ENCODE peak calls at places on chromosomes 7 and 10, in eight cellular contexts. One of them, this sample, is unnamed.

GRCh38 chr7:141960687-141961422 is 12.7 kb downstream of the TAS2R38 start:
- DNase-seq in NCI-H69: no peak
- DNase-seq in natural killer cell treated with Interleukin-12 subunit alpha and Interleukin-12 subunit beta and Interleukin-15 and Interleukin-18, amount 100 ng/mL, for 72 hours: no peak
- DNase-seq in OCI-LY7: peak; percentile 78
- DNase-seq in stimulated activated CD8-positive, alpha-beta memory T cell treated with anti-CD3 and anti-CD28 coated beads, Interleukin-4, amount 100 ng/mL, for 1 hour: no peak
- DNase-seq in stimulated activated CD4-positive, alpha-beta T cell treated with anti-CD3 and anti-CD28 coated beads, Interleukin-1b, Interleukin-23, amount 100 ng/mL, for 24 hours: no peak
- DNase-seq in RPMI7951: no peak
- DNase-seq in ureter: no peak
- DNase-seq in this sample: no peak

GRCh38 chr7:24926623-24927539 is 53.1 kb downstream of the OSBPL3 start:
- DNase-seq in NCI-H69: no peak
- DNase-seq in natural killer cell treated with Interleukin-12 subunit alpha and Interleukin-12 subunit beta and Interleukin-15 and Interleukin-18, amount 100 ng/mL, for 72 hours: no peak
- DNase-seq in OCI-LY7: no peak
- DNase-seq in stimulated activated CD8-positive, alpha-beta memory T cell treated with anti-CD3 and anti-CD28 coated beads, Interleukin-4, amount 100 ng/mL, for 1 hour: no peak
- DNase-seq in stimulated activated CD4-positive, alpha-beta T cell treated with anti-CD3 and anti-CD28 coated beads, Interleukin-1b, Interleukin-23, amount 100 ng/mL, for 24 hours: no peak
- DNase-seq in RPMI7951: peak; percentile 32
- DNase-seq in ureter: no peak
- DNase-seq in this sample: no peak

GRCh38 chr7:100837099-100837836 is 9.9 kb upstream of the EPHB4 start:
- DNase-seq in NCI-H69: peak; percentile 98
- DNase-seq in natural killer cell treated with Interleukin-12 subunit alpha and Interleukin-12 subunit beta and Interleukin-15 and Interleukin-18, amount 100 ng/mL, for 72 hours: peak; percentile 81
- DNase-seq in OCI-LY7: no peak
- DNase-seq in stimulated activated CD8-positive, alpha-beta memory T cell treated with anti-CD3 and anti-CD28 coated beads, Interleukin-4, amount 100 ng/mL, for 1 hour: peak; percentile 47
- DNase-seq in stimulated activated CD4-positive, alpha-beta T cell treated with anti-CD3 and anti-CD28 coated beads, Interleukin-1b, Interleukin-23, amount 100 ng/mL, for 24 hours: peak; percentile 71
- DNase-seq in RPMI7951: peak; percentile 92
- DNase-seq in ureter: peak; percentile 92
- DNase-seq in this sample: peak; percentile 95

GRCh38 chr7:76003351-76003750 is 9.0 kb upstream of the TMEM120A start:
- DNase-seq in NCI-H69: no peak
- DNase-seq in natural killer cell treated with Interleukin-12 subunit alpha and Interleukin-12 subunit beta and Interleukin-15 and Interleukin-18, amount 100 ng/mL, for 72 hours: no peak
- DNase-seq in OCI-LY7: no peak
- DNase-seq in stimulated activated CD8-positive, alpha-beta memory T cell treated with anti-CD3 and anti-CD28 coated beads, Interleukin-4, amount 100 ng/mL, for 1 hour: no peak
- DNase-seq in stimulated activated CD4-positive, alpha-beta T cell treated with anti-CD3 and anti-CD28 coated beads, Interleukin-1b, Interleukin-23, amount 100 ng/mL, for 24 hours: no peak
- DNase-seq in RPMI7951: no peak
- DNase-seq in ureter: no peak
- DNase-seq in this sample: no peak

GRCh38 chr7:108308276-108308675 is 148.0 kb downstream of the NRCAM start:
- DNase-seq in NCI-H69: no peak
- DNase-seq in natural killer cell treated with Interleukin-12 subunit alpha and Interleukin-12 subunit beta and Interleukin-15 and Interleukin-18, amount 100 ng/mL, for 72 hours: no peak
- DNase-seq in OCI-LY7: no peak
- DNase-seq in stimulated activated CD8-positive, alpha-beta memory T cell treated with anti-CD3 and anti-CD28 coated beads, Interleukin-4, amount 100 ng/mL, for 1 hour: no peak
- DNase-seq in stimulated activated CD4-positive, alpha-beta T cell treated with anti-CD3 and anti-CD28 coated beads, Interleukin-1b, Interleukin-23, amount 100 ng/mL, for 24 hours: no peak
- DNase-seq in RPMI7951: no peak
- DNase-seq in ureter: no peak
- DNase-seq in this sample: no peak

GRCh38 chr7:112509390-112509789 is 28.6 kb downstream of the LSMEM1 start:
- DNase-seq in NCI-H69: no peak
- DNase-seq in natural killer cell treated with Interleukin-12 subunit alpha and Interleukin-12 subunit beta and Interleukin-15 and Interleukin-18, amount 100 ng/mL, for 72 hours: no peak
- DNase-seq in OCI-LY7: no peak
- DNase-seq in stimulated activated CD8-positive, alpha-beta memory T cell treated with anti-CD3 and anti-CD28 coated beads, Interleukin-4, amount 100 ng/mL, for 1 hour: no peak
- DNase-seq in stimulated activated CD4-positive, alpha-beta T cell treated with anti-CD3 and anti-CD28 coated beads, Interleukin-1b, Interleukin-23, amount 100 ng/mL, for 24 hours: no peak
- DNase-seq in RPMI7951: no peak
- DNase-seq in ureter: no peak
- DNase-seq in this sample: no peak

GRCh38 chr10:72087392-72087968 is 871 bp downstream of the SPOCK2 start:
- DNase-seq in NCI-H69: peak; percentile 39
- DNase-seq in natural killer cell treated with Interleukin-12 subunit alpha and Interleukin-12 subunit beta and Interleukin-15 and Interleukin-18, amount 100 ng/mL, for 72 hours: no peak
- DNase-seq in OCI-LY7: peak; percentile 34
- DNase-seq in stimulated activated CD8-positive, alpha-beta memory T cell treated with anti-CD3 and anti-CD28 coated beads, Interleukin-4, amount 100 ng/mL, for 1 hour: no peak
- DNase-seq in stimulated activated CD4-positive, alpha-beta T cell treated with anti-CD3 and anti-CD28 coated beads, Interleukin-1b, Interleukin-23, amount 100 ng/mL, for 24 hours: no peak
- DNase-seq in RPMI7951: no peak
- DNase-seq in ureter: no peak
- DNase-seq in this sample: no peak

GRCh38 chr7:41967156-41967555 is 264.3 kb upstream of the INHBA start:
- DNase-seq in NCI-H69: no peak
- DNase-seq in natural killer cell treated with Interleukin-12 subunit alpha and Interleukin-12 subunit beta and Interleukin-15 and Interleukin-18, amount 100 ng/mL, for 72 hours: no peak
- DNase-seq in OCI-LY7: no peak
- DNase-seq in stimulated activated CD8-positive, alpha-beta memory T cell treated with anti-CD3 and anti-CD28 coated beads, Interleukin-4, amount 100 ng/mL, for 1 hour: no peak
- DNase-seq in stimulated activated CD4-positive, alpha-beta T cell treated with anti-CD3 and anti-CD28 coated beads, Interleukin-1b, Interleukin-23, amount 100 ng/mL, for 24 hours: no peak
- DNase-seq in RPMI7951: peak; percentile 58
- DNase-seq in ureter: no peak
- DNase-seq in this sample: no peak

GRCh38 chr7:2018786-2019692 is 213.7 kb downstream of the MAD1L1 start:
- DNase-seq in NCI-H69: no peak
- DNase-seq in natural killer cell treated with Interleukin-12 subunit alpha and Interleukin-12 subunit beta and Interleukin-15 and Interleukin-18, amount 100 ng/mL, for 72 hours: peak; percentile 54
- DNase-seq in OCI-LY7: no peak
- DNase-seq in stimulated activated CD8-positive, alpha-beta memory T cell treated with anti-CD3 and anti-CD28 coated beads, Interleukin-4, amount 100 ng/mL, for 1 hour: no peak
- DNase-seq in stimulated activated CD4-positive, alpha-beta T cell treated with anti-CD3 and anti-CD28 coated beads, Interleukin-1b, Interleukin-23, amount 100 ng/mL, for 24 hours: no peak
- DNase-seq in RPMI7951: peak; percentile 63
- DNase-seq in ureter: no peak
- DNase-seq in this sample: peak; percentile 71

GRCh38 chr7:145147865-145148264 is 312.0 kb upstream of the TPK1 start:
- DNase-seq in NCI-H69: no peak
- DNase-seq in natural killer cell treated with Interleukin-12 subunit alpha and Interleukin-12 subunit beta and Interleukin-15 and Interleukin-18, amount 100 ng/mL, for 72 hours: no peak
- DNase-seq in OCI-LY7: no peak
- DNase-seq in stimulated activated CD8-positive, alpha-beta memory T cell treated with anti-CD3 and anti-CD28 coated beads, Interleukin-4, amount 100 ng/mL, for 1 hour: no peak
- DNase-seq in stimulated activated CD4-positive, alpha-beta T cell treated with anti-CD3 and anti-CD28 coated beads, Interleukin-1b, Interleukin-23, amount 100 ng/mL, for 24 hours: no peak
- DNase-seq in RPMI7951: no peak
- DNase-seq in ureter: no peak
- DNase-seq in this sample: no peak

GRCh38 chr10:125868372-125868975 is 12.6 kb downstream of the DHX32 start:
- DNase-seq in NCI-H69: peak; percentile 35
- DNase-seq in natural killer cell treated with Interleukin-12 subunit alpha and Interleukin-12 subunit beta and Interleukin-15 and Interleukin-18, amount 100 ng/mL, for 72 hours: no peak
- DNase-seq in OCI-LY7: peak; percentile 41
- DNase-seq in stimulated activated CD8-positive, alpha-beta memory T cell treated with anti-CD3 and anti-CD28 coated beads, Interleukin-4, amount 100 ng/mL, for 1 hour: no peak
- DNase-seq in stimulated activated CD4-positive, alpha-beta T cell treated with anti-CD3 and anti-CD28 coated beads, Interleukin-1b, Interleukin-23, amount 100 ng/mL, for 24 hours: no peak
- DNase-seq in RPMI7951: peak; percentile 42
- DNase-seq in ureter: no peak
- DNase-seq in this sample: no peak

GRCh38 chr10:12707461-12708185 is 293.9 kb downstream of the CCDC3 start:
- DNase-seq in NCI-H69: peak; percentile 59
- DNase-seq in natural killer cell treated with Interleukin-12 subunit alpha and Interleukin-12 subunit beta and Interleukin-15 and Interleukin-18, amount 100 ng/mL, for 72 hours: no peak
- DNase-seq in OCI-LY7: peak; percentile 22
- DNase-seq in stimulated activated CD8-positive, alpha-beta memory T cell treated with anti-CD3 and anti-CD28 coated beads, Interleukin-4, amount 100 ng/mL, for 1 hour: no peak
- DNase-seq in stimulated activated CD4-positive, alpha-beta T cell treated with anti-CD3 and anti-CD28 coated beads, Interleukin-1b, Interleukin-23, amount 100 ng/mL, for 24 hours: no peak
- DNase-seq in RPMI7951: peak; percentile 65
- DNase-seq in ureter: no peak
- DNase-seq in this sample: no peak

GRCh38 chr10:124939290-124939689 is 2.6 kb upstream of the ZRANB1 start:
- DNase-seq in NCI-H69: peak; percentile 63
- DNase-seq in natural killer cell treated with Interleukin-12 subunit alpha and Interleukin-12 subunit beta and Interleukin-15 and Interleukin-18, amount 100 ng/mL, for 72 hours: no peak
- DNase-seq in OCI-LY7: no peak
- DNase-seq in stimulated activated CD8-positive, alpha-beta memory T cell treated with anti-CD3 and anti-CD28 coated beads, Interleukin-4, amount 100 ng/mL, for 1 hour: no peak
- DNase-seq in stimulated activated CD4-positive, alpha-beta T cell treated with anti-CD3 and anti-CD28 coated beads, Interleukin-1b, Interleukin-23, amount 100 ng/mL, for 24 hours: no peak
- DNase-seq in RPMI7951: no peak
- DNase-seq in ureter: no peak
- DNase-seq in this sample: no peak

GRCh38 chr10:62038609-62039190 is 137.2 kb downstream of the ARID5B start:
- DNase-seq in NCI-H69: peak; percentile 83
- DNase-seq in natural killer cell treated with Interleukin-12 subunit alpha and Interleukin-12 subunit beta and Interleukin-15 and Interleukin-18, amount 100 ng/mL, for 72 hours: peak; percentile 89
- DNase-seq in OCI-LY7: peak; percentile 85
- DNase-seq in stimulated activated CD8-positive, alpha-beta memory T cell treated with anti-CD3 and anti-CD28 coated beads, Interleukin-4, amount 100 ng/mL, for 1 hour: peak; percentile 45
- DNase-seq in stimulated activated CD4-positive, alpha-beta T cell treated with anti-CD3 and anti-CD28 coated beads, Interleukin-1b, Interleukin-23, amount 100 ng/mL, for 24 hours: peak; percentile 48
- DNase-seq in RPMI7951: peak; percentile 66
- DNase-seq in ureter: peak; percentile 80
- DNase-seq in this sample: peak; percentile 80

GRCh38 chr10:124152139-124152780 is 58.9 kb upstream of the CHST15 start:
- DNase-seq in NCI-H69: peak; percentile 72
- DNase-seq in natural killer cell treated with Interleukin-12 subunit alpha and Interleukin-12 subunit beta and Interleukin-15 and Interleukin-18, amount 100 ng/mL, for 72 hours: no peak
- DNase-seq in OCI-LY7: no peak
- DNase-seq in stimulated activated CD8-positive, alpha-beta memory T cell treated with anti-CD3 and anti-CD28 coated beads, Interleukin-4, amount 100 ng/mL, for 1 hour: no peak
- DNase-seq in stimulated activated CD4-positive, alpha-beta T cell treated with anti-CD3 and anti-CD28 coated beads, Interleukin-1b, Interleukin-23, amount 100 ng/mL, for 24 hours: no peak
- DNase-seq in RPMI7951: peak; percentile 91
- DNase-seq in ureter: peak; percentile 68
- DNase-seq in this sample: no peak

GRCh38 chr7:100942038-100942774 is 7.1 kb upstream of the MUC3A start:
- DNase-seq in NCI-H69: peak; percentile 77
- DNase-seq in natural killer cell treated with Interleukin-12 subunit alpha and Interleukin-12 subunit beta and Interleukin-15 and Interleukin-18, amount 100 ng/mL, for 72 hours: no peak
- DNase-seq in OCI-LY7: no peak
- DNase-seq in stimulated activated CD8-positive, alpha-beta memory T cell treated with anti-CD3 and anti-CD28 coated beads, Interleukin-4, amount 100 ng/mL, for 1 hour: no peak
- DNase-seq in stimulated activated CD4-positive, alpha-beta T cell treated with anti-CD3 and anti-CD28 coated beads, Interleukin-1b, Interleukin-23, amount 100 ng/mL, for 24 hours: no peak
- DNase-seq in RPMI7951: no peak
- DNase-seq in ureter: no peak
- DNase-seq in this sample: no peak

GRCh38 chr10:18793951-18794350 is 134.7 kb downstream of the ARL5B start:
- DNase-seq in NCI-H69: peak; percentile 27
- DNase-seq in natural killer cell treated with Interleukin-12 subunit alpha and Interleukin-12 subunit beta and Interleukin-15 and Interleukin-18, amount 100 ng/mL, for 72 hours: no peak
- DNase-seq in OCI-LY7: no peak
- DNase-seq in stimulated activated CD8-positive, alpha-beta memory T cell treated with anti-CD3 and anti-CD28 coated beads, Interleukin-4, amount 100 ng/mL, for 1 hour: no peak
- DNase-seq in stimulated activated CD4-positive, alpha-beta T cell treated with anti-CD3 and anti-CD28 coated beads, Interleukin-1b, Interleukin-23, amount 100 ng/mL, for 24 hours: no peak
- DNase-seq in RPMI7951: peak; percentile 18
- DNase-seq in ureter: no peak
- DNase-seq in this sample: no peak

GRCh38 chr10:124742418-124743187 is 1.6 kb downstream of the FAM53B start:
- DNase-seq in NCI-H69: peak; percentile 74
- DNase-seq in natural killer cell treated with Interleukin-12 subunit alpha and Interleukin-12 subunit beta and Interleukin-15 and Interleukin-18, amount 100 ng/mL, for 72 hours: no peak
- DNase-seq in OCI-LY7: peak; percentile 79
- DNase-seq in stimulated activated CD8-positive, alpha-beta memory T cell treated with anti-CD3 and anti-CD28 coated beads, Interleukin-4, amount 100 ng/mL, for 1 hour: no peak
- DNase-seq in stimulated activated CD4-positive, alpha-beta T cell treated with anti-CD3 and anti-CD28 coated beads, Interleukin-1b, Interleukin-23, amount 100 ng/mL, for 24 hours: no peak
- DNase-seq in RPMI7951: peak; percentile 26
- DNase-seq in ureter: no peak
- DNase-seq in this sample: no peak

GRCh38 chr10:68668231-68668630 is 52.8 kb upstream of the CCAR1 start:
- DNase-seq in NCI-H69: no peak
- DNase-seq in natural killer cell treated with Interleukin-12 subunit alpha and Interleukin-12 subunit beta and Interleukin-15 and Interleukin-18, amount 100 ng/mL, for 72 hours: no peak
- DNase-seq in OCI-LY7: no peak
- DNase-seq in stimulated activated CD8-positive, alpha-beta memory T cell treated with anti-CD3 and anti-CD28 coated beads, Interleukin-4, amount 100 ng/mL, for 1 hour: no peak
- DNase-seq in stimulated activated CD4-positive, alpha-beta T cell treated with anti-CD3 and anti-CD28 coated beads, Interleukin-1b, Interleukin-23, amount 100 ng/mL, for 24 hours: no peak
- DNase-seq in RPMI7951: no peak
- DNase-seq in ureter: no peak
- DNase-seq in this sample: no peak

GRCh38 chr7:18425873-18426520 is 69.6 kb upstream of the HDAC9 start:
- DNase-seq in NCI-H69: no peak
- DNase-seq in natural killer cell treated with Interleukin-12 subunit alpha and Interleukin-12 subunit beta and Interleukin-15 and Interleukin-18, amount 100 ng/mL, for 72 hours: no peak
- DNase-seq in OCI-LY7: no peak
- DNase-seq in stimulated activated CD8-positive, alpha-beta memory T cell treated with anti-CD3 and anti-CD28 coated beads, Interleukin-4, amount 100 ng/mL, for 1 hour: no peak
- DNase-seq in stimulated activated CD4-positive, alpha-beta T cell treated with anti-CD3 and anti-CD28 coated beads, Interleukin-1b, Interleukin-23, amount 100 ng/mL, for 24 hours: no peak
- DNase-seq in RPMI7951: no peak
- DNase-seq in ureter: no peak
- DNase-seq in this sample: no peak

GRCh38 chr7:93147358-93147757 is 827 bp downstream of the SAMD9L start:
- DNase-seq in NCI-H69: peak; percentile 46
- DNase-seq in natural killer cell treated with Interleukin-12 subunit alpha and Interleukin-12 subunit beta and Interleukin-15 and Interleukin-18, amount 100 ng/mL, for 72 hours: no peak
- DNase-seq in OCI-LY7: peak; percentile 60
- DNase-seq in stimulated activated CD8-positive, alpha-beta memory T cell treated with anti-CD3 and anti-CD28 coated beads, Interleukin-4, amount 100 ng/mL, for 1 hour: peak; percentile 10
- DNase-seq in stimulated activated CD4-positive, alpha-beta T cell treated with anti-CD3 and anti-CD28 coated beads, Interleukin-1b, Interleukin-23, amount 100 ng/mL, for 24 hours: peak; percentile 12
- DNase-seq in RPMI7951: peak; percentile 75
- DNase-seq in ureter: no peak
- DNase-seq in this sample: no peak

GRCh38 chr10:102775973-102776669 is 32.4 kb downstream of the WBP1L start:
- DNase-seq in NCI-H69: peak; percentile 47
- DNase-seq in natural killer cell treated with Interleukin-12 subunit alpha and Interleukin-12 subunit beta and Interleukin-15 and Interleukin-18, amount 100 ng/mL, for 72 hours: no peak
- DNase-seq in OCI-LY7: no peak
- DNase-seq in stimulated activated CD8-positive, alpha-beta memory T cell treated with anti-CD3 and anti-CD28 coated beads, Interleukin-4, amount 100 ng/mL, for 1 hour: no peak
- DNase-seq in stimulated activated CD4-positive, alpha-beta T cell treated with anti-CD3 and anti-CD28 coated beads, Interleukin-1b, Interleukin-23, amount 100 ng/mL, for 24 hours: no peak
- DNase-seq in RPMI7951: peak; percentile 74
- DNase-seq in ureter: peak; percentile 82
- DNase-seq in this sample: peak; percentile 80

GRCh38 chr7:36972140-36972518 is 247.8 kb upstream of the AOAH start:
- DNase-seq in NCI-H69: no peak
- DNase-seq in natural killer cell treated with Interleukin-12 subunit alpha and Interleukin-12 subunit beta and Interleukin-15 and Interleukin-18, amount 100 ng/mL, for 72 hours: no peak
- DNase-seq in OCI-LY7: no peak
- DNase-seq in stimulated activated CD8-positive, alpha-beta memory T cell treated with anti-CD3 and anti-CD28 coated beads, Interleukin-4, amount 100 ng/mL, for 1 hour: no peak
- DNase-seq in stimulated activated CD4-positive, alpha-beta T cell treated with anti-CD3 and anti-CD28 coated beads, Interleukin-1b, Interleukin-23, amount 100 ng/mL, for 24 hours: no peak
- DNase-seq in RPMI7951: no peak
- DNase-seq in ureter: no peak
- DNase-seq in this sample: no peak

GRCh38 chr10:27819781-27820531 is 74.3 kb upstream of the MKX start:
- DNase-seq in NCI-H69: no peak
- DNase-seq in natural killer cell treated with Interleukin-12 subunit alpha and Interleukin-12 subunit beta and Interleukin-15 and Interleukin-18, amount 100 ng/mL, for 72 hours: no peak
- DNase-seq in OCI-LY7: no peak
- DNase-seq in stimulated activated CD8-positive, alpha-beta memory T cell treated with anti-CD3 and anti-CD28 coated beads, Interleukin-4, amount 100 ng/mL, for 1 hour: no peak
- DNase-seq in stimulated activated CD4-positive, alpha-beta T cell treated with anti-CD3 and anti-CD28 coated beads, Interleukin-1b, Interleukin-23, amount 100 ng/mL, for 24 hours: no peak
- DNase-seq in RPMI7951: peak; percentile 35
- DNase-seq in ureter: no peak
- DNase-seq in this sample: no peak

GRCh38 chr10:126110434-126110833 is 214.1 kb downstream of the FANK1 start:
- DNase-seq in NCI-H69: no peak
- DNase-seq in natural killer cell treated with Interleukin-12 subunit alpha and Interleukin-12 subunit beta and Interleukin-15 and Interleukin-18, amount 100 ng/mL, for 72 hours: no peak
- DNase-seq in OCI-LY7: no peak
- DNase-seq in stimulated activated CD8-positive, alpha-beta memory T cell treated with anti-CD3 and anti-CD28 coated beads, Interleukin-4, amount 100 ng/mL, for 1 hour: no peak
- DNase-seq in stimulated activated CD4-positive, alpha-beta T cell treated with anti-CD3 and anti-CD28 coated beads, Interleukin-1b, Interleukin-23, amount 100 ng/mL, for 24 hours: no peak
- DNase-seq in RPMI7951: peak; percentile 50
- DNase-seq in ureter: no peak
- DNase-seq in this sample: no peak

GRCh38 chr10:34757933-34758332 is 57.2 kb downstream of the PARD3 start:
- DNase-seq in NCI-H69: no peak
- DNase-seq in natural killer cell treated with Interleukin-12 subunit alpha and Interleukin-12 subunit beta and Interleukin-15 and Interleukin-18, amount 100 ng/mL, for 72 hours: no peak
- DNase-seq in OCI-LY7: no peak
- DNase-seq in stimulated activated CD8-positive, alpha-beta memory T cell treated with anti-CD3 and anti-CD28 coated beads, Interleukin-4, amount 100 ng/mL, for 1 hour: no peak
- DNase-seq in stimulated activated CD4-positive, alpha-beta T cell treated with anti-CD3 and anti-CD28 coated beads, Interleukin-1b, Interleukin-23, amount 100 ng/mL, for 24 hours: no peak
- DNase-seq in RPMI7951: no peak
- DNase-seq in ureter: no peak
- DNase-seq in this sample: no peak

GRCh38 chr7:2109936-2110585 is 122.7 kb downstream of the MAD1L1 start:
- DNase-seq in NCI-H69: peak; percentile 77
- DNase-seq in natural killer cell treated with Interleukin-12 subunit alpha and Interleukin-12 subunit beta and Interleukin-15 and Interleukin-18, amount 100 ng/mL, for 72 hours: no peak
- DNase-seq in OCI-LY7: peak; percentile 92
- DNase-seq in stimulated activated CD8-positive, alpha-beta memory T cell treated with anti-CD3 and anti-CD28 coated beads, Interleukin-4, amount 100 ng/mL, for 1 hour: no peak
- DNase-seq in stimulated activated CD4-positive, alpha-beta T cell treated with anti-CD3 and anti-CD28 coated beads, Interleukin-1b, Interleukin-23, amount 100 ng/mL, for 24 hours: peak; percentile 62
- DNase-seq in RPMI7951: peak; percentile 96
- DNase-seq in ureter: no peak
- DNase-seq in this sample: no peak

GRCh38 chr10:14873090-14873760 is 5.4 kb upstream of the SUV39H2 start:
- DNase-seq in NCI-H69: no peak
- DNase-seq in natural killer cell treated with Interleukin-12 subunit alpha and Interleukin-12 subunit beta and Interleukin-15 and Interleukin-18, amount 100 ng/mL, for 72 hours: no peak
- DNase-seq in OCI-LY7: no peak
- DNase-seq in stimulated activated CD8-positive, alpha-beta memory T cell treated with anti-CD3 and anti-CD28 coated beads, Interleukin-4, amount 100 ng/mL, for 1 hour: no peak
- DNase-seq in stimulated activated CD4-positive, alpha-beta T cell treated with anti-CD3 and anti-CD28 coated beads, Interleukin-1b, Interleukin-23, amount 100 ng/mL, for 24 hours: no peak
- DNase-seq in RPMI7951: peak; percentile 18
- DNase-seq in ureter: no peak
- DNase-seq in this sample: no peak

GRCh38 chr10:85850736-85851135 is 515.9 kb downstream of the GRID1 start:
- DNase-seq in NCI-H69: peak; percentile 6
- DNase-seq in natural killer cell treated with Interleukin-12 subunit alpha and Interleukin-12 subunit beta and Interleukin-15 and Interleukin-18, amount 100 ng/mL, for 72 hours: no peak
- DNase-seq in OCI-LY7: no peak
- DNase-seq in stimulated activated CD8-positive, alpha-beta memory T cell treated with anti-CD3 and anti-CD28 coated beads, Interleukin-4, amount 100 ng/mL, for 1 hour: no peak
- DNase-seq in stimulated activated CD4-positive, alpha-beta T cell treated with anti-CD3 and anti-CD28 coated beads, Interleukin-1b, Interleukin-23, amount 100 ng/mL, for 24 hours: no peak
- DNase-seq in RPMI7951: no peak
- DNase-seq in ureter: no peak
- DNase-seq in this sample: no peak

GRCh38 chr7:42342381-42342780 is 105.4 kb upstream of the GLI3 start:
- DNase-seq in NCI-H69: no peak
- DNase-seq in natural killer cell treated with Interleukin-12 subunit alpha and Interleukin-12 subunit beta and Interleukin-15 and Interleukin-18, amount 100 ng/mL, for 72 hours: no peak
- DNase-seq in OCI-LY7: no peak
- DNase-seq in stimulated activated CD8-positive, alpha-beta memory T cell treated with anti-CD3 and anti-CD28 coated beads, Interleukin-4, amount 100 ng/mL, for 1 hour: no peak
- DNase-seq in stimulated activated CD4-positive, alpha-beta T cell treated with anti-CD3 and anti-CD28 coated beads, Interleukin-1b, Interleukin-23, amount 100 ng/mL, for 24 hours: no peak
- DNase-seq in RPMI7951: peak; percentile 43
- DNase-seq in ureter: no peak
- DNase-seq in this sample: no peak

GRCh38 chr7:102234131-102234530 is 52.5 kb upstream of the SH2B2 start:
- DNase-seq in NCI-H69: no peak
- DNase-seq in natural killer cell treated with Interleukin-12 subunit alpha and Interleukin-12 subunit beta and Interleukin-15 and Interleukin-18, amount 100 ng/mL, for 72 hours: peak; percentile 13
- DNase-seq in OCI-LY7: no peak
- DNase-seq in stimulated activated CD8-positive, alpha-beta memory T cell treated with anti-CD3 and anti-CD28 coated beads, Interleukin-4, amount 100 ng/mL, for 1 hour: no peak
- DNase-seq in stimulated activated CD4-positive, alpha-beta T cell treated with anti-CD3 and anti-CD28 coated beads, Interleukin-1b, Interleukin-23, amount 100 ng/mL, for 24 hours: no peak
- DNase-seq in RPMI7951: no peak
- DNase-seq in ureter: no peak
- DNase-seq in this sample: no peak

GRCh38 chr7:5672468-5672867 is 109.0 kb downstream of the RNF216 start:
- DNase-seq in NCI-H69: no peak
- DNase-seq in natural killer cell treated with Interleukin-12 subunit alpha and Interleukin-12 subunit beta and Interleukin-15 and Interleukin-18, amount 100 ng/mL, for 72 hours: no peak
- DNase-seq in OCI-LY7: no peak
- DNase-seq in stimulated activated CD8-positive, alpha-beta memory T cell treated with anti-CD3 and anti-CD28 coated beads, Interleukin-4, amount 100 ng/mL, for 1 hour: no peak
- DNase-seq in stimulated activated CD4-positive, alpha-beta T cell treated with anti-CD3 and anti-CD28 coated beads, Interleukin-1b, Interleukin-23, amount 100 ng/mL, for 24 hours: no peak
- DNase-seq in RPMI7951: no peak
- DNase-seq in ureter: no peak
- DNase-seq in this sample: no peak

GRCh38 chr7:23628370-23628769 is 31.2 kb downstream of the CCDC126 start:
- DNase-seq in NCI-H69: no peak
- DNase-seq in natural killer cell treated with Interleukin-12 subunit alpha and Interleukin-12 subunit beta and Interleukin-15 and Interleukin-18, amount 100 ng/mL, for 72 hours: no peak
- DNase-seq in OCI-LY7: no peak
- DNase-seq in stimulated activated CD8-positive, alpha-beta memory T cell treated with anti-CD3 and anti-CD28 coated beads, Interleukin-4, amount 100 ng/mL, for 1 hour: no peak
- DNase-seq in stimulated activated CD4-positive, alpha-beta T cell treated with anti-CD3 and anti-CD28 coated beads, Interleukin-1b, Interleukin-23, amount 100 ng/mL, for 24 hours: no peak
- DNase-seq in RPMI7951: no peak
- DNase-seq in ureter: no peak
- DNase-seq in this sample: no peak

GRCh38 chr7:54991341-54991740 is 27.5 kb upstream of the EGFR start:
- DNase-seq in NCI-H69: no peak
- DNase-seq in natural killer cell treated with Interleukin-12 subunit alpha and Interleukin-12 subunit beta and Interleukin-15 and Interleukin-18, amount 100 ng/mL, for 72 hours: no peak
- DNase-seq in OCI-LY7: no peak
- DNase-seq in stimulated activated CD8-positive, alpha-beta memory T cell treated with anti-CD3 and anti-CD28 coated beads, Interleukin-4, amount 100 ng/mL, for 1 hour: no peak
- DNase-seq in stimulated activated CD4-positive, alpha-beta T cell treated with anti-CD3 and anti-CD28 coated beads, Interleukin-1b, Interleukin-23, amount 100 ng/mL, for 24 hours: no peak
- DNase-seq in RPMI7951: peak; percentile 61
- DNase-seq in ureter: no peak
- DNase-seq in this sample: no peak

This sample was measured in upper lobe of right lung.